ENCODE peak calls at places on chromosomes 3 and 15, in five cellular contexts. W is GM23248, E is neural progenitor cell, X is fibroblast of lung, D is hepatocyte. I is an unnamed sample.
A peak's percentile ranks its signal among the peaks of the same experiment; 100 is the strongest.

GRCh38 chr3:70150599-70150998 is 151.1 kb downstream of the SAMMSON start:
- DNase-seq in W (no peak), E (no peak), X (no peak), D (no peak), I (no peak)

GRCh38 chr15:79310612-79310984 is 314 bp upstream of the TMED3 start:
- DNase-seq in W (peak; percentile 50), E (no peak), X (peak; percentile 37), D (no peak), I (no peak)

GRCh38 chr3:13702226-13702820 is 153.4 kb downstream of the FBLN2 start:
- DNase-seq in W (no peak), E (no peak), X (no peak), D (no peak), I (no peak)

GRCh38 chr3:103794656-103795055 is 1359.8 kb downstream of the ZPLD1 start:
- DNase-seq in W (no peak), E (peak; percentile 42), X (no peak), D (peak; percentile 6), I (no peak)

GRCh38 chr3:182092662-182093262 is 381.0 kb downstream of the SOX2 start:
- DNase-seq in W (no peak), E (peak; percentile 14), X (peak; percentile 30), D (no peak), I (no peak)

GRCh38 chr15:41556657-41557056 is 2.4 kb upstream of the TYRO3 start:
- DNase-seq in W (no peak), E (no peak), X (no peak), D (no peak), I (no peak)

GRCh38 chr15:67013696-67014095 is 51.7 kb upstream of the SMAD3 start:
- DNase-seq in W (no peak), E (peak; percentile 75), X (peak; percentile 94), D (no peak), I (no peak)

GRCh38 chr3:48433472-48434118 is 3.7 kb upstream of the PLXNB1 start:
- DNase-seq in W (peak; percentile 83), E (peak; percentile 69), X (peak; percentile 84), D (peak; percentile 79), I (peak; percentile 90)

GRCh38 chr15:31296304-31297220 is 30.1 kb upstream of the KLF13 start:
- DNase-seq in W (no peak), E (peak; percentile 63), X (no peak), D (peak; percentile 74), I (peak; percentile 44)

DNA sequence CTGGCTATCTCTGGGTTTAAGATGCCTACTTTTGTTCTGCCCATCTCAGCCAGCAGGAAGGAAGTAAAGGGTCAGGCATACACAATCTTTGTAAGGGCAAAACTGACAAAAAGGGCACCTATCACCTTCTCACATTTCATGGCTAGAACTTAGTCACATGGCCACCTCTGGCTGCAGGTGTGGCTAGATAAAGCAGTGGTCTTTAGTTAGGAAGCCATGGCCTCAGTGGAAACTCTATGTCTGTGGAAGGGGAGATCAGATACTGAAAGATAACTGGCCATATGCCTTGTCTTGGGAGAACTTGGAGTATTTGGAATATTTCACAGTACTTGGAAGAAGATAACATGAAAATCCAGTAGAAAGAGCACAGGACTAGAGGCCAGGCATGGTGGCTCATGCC is 80.7 kb upstream of the TBL1XR1 start:
- DNase-seq in W (no peak), E (no peak), X (no peak), D (no peak), I (no peak)
- H2AFZ ChIP-seq in W (no peak overlapping the region), E (no peak overlapping the region), X (no peak overlapping the region), D (no peak overlapping the region), I (no peak overlapping the region)

DNA sequence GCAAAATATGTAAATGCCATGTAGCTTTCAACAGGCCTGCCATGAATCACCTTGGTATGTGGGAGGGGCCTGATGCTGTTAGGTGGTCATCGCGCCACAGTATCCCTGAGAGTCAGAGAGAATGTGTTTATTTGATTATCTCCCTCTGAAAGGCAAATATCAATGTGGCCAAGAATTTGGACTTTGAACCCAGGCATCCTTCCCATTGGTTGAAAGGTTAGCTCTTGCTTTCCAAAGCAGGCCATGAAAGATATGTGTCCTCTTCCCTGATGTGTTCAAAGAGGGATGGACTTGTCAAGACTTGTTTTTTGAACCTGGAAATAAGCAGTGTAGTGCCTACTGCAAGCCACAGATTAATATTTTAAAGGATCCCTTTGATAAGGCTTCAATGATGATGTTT is 36.7 kb downstream of the SRP14 start:
- DNase-seq in W (peak; percentile 28), E (no peak), X (peak; percentile 57), D (peak; percentile 77), I (no peak)
- H3K4me3 ChIP-seq in W (no peak overlapping the region), E (no peak overlapping the region), X (no peak overlapping the region), D (no peak overlapping the region), I (no peak overlapping the region)

GRCh38 chr3:47294392-47294791 is 11.6 kb downstream of the KLHL18 start:
- DNase-seq in W (no peak), E (no peak), X (no peak), D (no peak), I (no peak)

GRCh38 chr3:47293822-47294221 is 11.1 kb downstream of the KLHL18 start:
- DNase-seq in W (no peak), E (no peak), X (no peak), D (no peak), I (no peak)

GRCh38 chr3:47283596-47284364 is 1.0 kb downstream of the KLHL18 start:
- DNase-seq in W (peak; percentile 63), E (peak; percentile 52), X (peak; percentile 15), D (peak; percentile 19), I (peak; percentile 9)

GRCh38 chr3:47291158-47291753 is 8.5 kb downstream of the KLHL18 start:
- DNase-seq in W (no peak), E (no peak), X (peak; percentile 10), D (no peak), I (no peak)

GRCh38 chr3:47288966-47289910 is 6.5 kb downstream of the KLHL18 start:
- DNase-seq in W (no peak), E (no peak), X (no peak), D (no peak), I (no peak)
- H3K79me2 ChIP-seq in W (peaks cover 100% of the 10 kb centered on the region), E (peaks cover 43% of the 10 kb centered on the region), X (peaks cover 34% of the 10 kb centered on the region), D (peaks cover 93% of the 10 kb centered on the region), I (peaks cover 28% of the 10 kb centered on the region)

GRCh38 chr3:118538187-118538586 is 496.5 kb downstream of the IGSF11 start:
- DNase-seq in W (peak; percentile 0), E (no peak), X (no peak), D (no peak), I (no peak)

GRCh38 chr3:118536764-118537163 is 497.9 kb downstream of the IGSF11 start:
- DNase-seq in W (no peak), E (no peak), X (no peak), D (no peak), I (no peak)

GRCh38 chr3:118540826-118541225 is 493.8 kb downstream of the IGSF11 start:
- DNase-seq in W (no peak), E (no peak), X (no peak), D (no peak), I (no peak)

GRCh38 chr3:118534519-118534918 is 500.1 kb downstream of the IGSF11 start:
- DNase-seq in W (no peak), E (no peak), X (no peak), D (no peak), I (no peak)

GRCh38 chr3:118537454-118537853 is 497.2 kb downstream of the IGSF11 start:
- DNase-seq in W (no peak), E (no peak), X (no peak), D (no peak), I (no peak)
- H2AFZ ChIP-seq in W (no peak overlapping the region), E (no peak overlapping the region), X (no peak overlapping the region), D (no peak overlapping the region), I (no peak overlapping the region)

DNA sequence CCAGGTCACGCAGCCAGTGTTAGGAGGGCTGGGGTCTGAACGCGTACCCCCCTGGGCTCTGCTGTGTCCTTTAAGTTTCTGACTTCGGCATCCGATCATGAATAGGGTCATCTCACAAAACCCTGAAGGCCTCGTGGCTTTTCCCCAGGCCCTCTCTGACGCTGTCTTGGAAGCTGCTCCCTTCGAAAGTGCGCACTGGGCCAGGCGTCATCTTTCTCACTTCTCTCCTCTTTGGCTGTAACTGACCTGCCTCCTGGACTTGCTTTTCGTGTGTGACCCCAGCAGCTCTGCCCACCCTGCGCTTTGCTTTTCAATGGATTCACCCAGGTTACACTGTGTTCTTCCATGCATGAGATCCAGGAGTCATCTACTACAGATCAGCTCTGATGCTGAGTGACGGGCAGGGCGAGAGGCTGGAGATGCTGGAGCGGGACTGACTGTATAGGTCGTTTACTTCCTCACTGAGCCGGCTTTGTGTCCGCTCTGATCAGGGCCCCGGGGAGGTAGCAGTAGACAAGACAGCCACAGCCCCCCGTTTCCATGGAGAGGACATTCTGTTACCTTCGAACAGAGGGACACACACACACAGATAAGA is 45.0 kb upstream of the PCSK6 start:
- DNase-seq in W (no peak), E (peak; percentile 52), X (no peak), D (no peak), I (no peak)
- H3K4me3 ChIP-seq in W (no peak overlapping the region), E (no peak overlapping the region), X (no peak overlapping the region), D (no peak overlapping the region), I (no peak overlapping the region)

GRCh38 chr3:138833908-138834358 is 795 bp downstream of the PIK3CB start:
- DNase-seq in W (peak; percentile 55), E (peak; percentile 13), X (peak; percentile 23), D (no peak), I (peak; percentile 36)
- H3K79me2 ChIP-seq in W (peaks cover 40% of the 10 kb centered on the region), E (peaks cover 53% of the 10 kb centered on the region), X (peaks cover 28% of the 10 kb centered on the region), D (peaks cover 46% of the 10 kb centered on the region), I (peaks cover 53% of the 10 kb centered on the region)

GRCh38 chr15:60155661-60156060 is 151.6 kb downstream of the FOXB1 start:
- DNase-seq in W (peak; percentile 63), E (no peak), X (peak; percentile 69), D (no peak), I (no peak)
- H2AFZ ChIP-seq in W (peak overlapping the region; percentile 56), E (peak overlapping the region; percentile 54), X (no peak overlapping the region), D (no peak overlapping the region), I (no peak overlapping the region)